ENCODE peak calls at places on chromosomes 1 and 21, in nine cellular contexts. F is AG09309, X is prostate gland, V is GM13977, T is MCF 10A, A is nephron progenitor cell, M is IMR-90, G is heart left ventricle, P is fibroblast of villous mesenchyme. I is an unnamed sample.

GRCh38 chr1:41497631-41498030 is 13.1 kb upstream of the EDN2 start:
- DNase-seq in P (no peak), M (no peak), X (no peak), G (no peak), F (no peak), T (no peak), V (no peak), A (no peak), I (no peak)

GRCh38 chr1:226912587-226913176 is 27.4 kb upstream of the COQ8A start:
- DNase-seq in F (no peak), P (peak), G (peak), M (peak), X (peak), V (peak), A (peak), T (no peak), I (no peak)

GRCh38 chr1:208980590-208980989 is 602.9 kb upstream of the CAMK1G start:
- DNase-seq in T (peak), A (no peak), V (no peak), P (no peak), F (no peak), M (no peak), X (no peak), G (no peak), I (no peak)

GRCh38 chr1:185895208-185895900 is 161.2 kb downstream of the HMCN1 start:
- DNase-seq in X (no peak), F (no peak), V (no peak), M (no peak), G (no peak), T (no peak), A (no peak), P (no peak), I (no peak)

GRCh38 chr1:37931148-37931492 is 15.7 kb downstream of the INPP5B start:
- DNase-seq in G (no peak), A (no peak), P (no peak), X (no peak), F (no peak), V (no peak), T (peak), M (no peak), I (no peak)

GRCh38 chr1:206609229-206609991 is 2.9 kb downstream of the EIF2D start:
- DNase-seq in V (peak), F (no peak), M (no peak), X (no peak), G (no peak), T (no peak), A (no peak), P (no peak), I (no peak)

GRCh38 chr1:56330400-56331026 is 248.8 kb downstream of the PLPP3 start:
- DNase-seq in V (peak), A (no peak), T (peak), F (peak), G (no peak), X (no peak), M (peak), P (peak), I (no peak)

GRCh38 chr1:155485222-155485621 is 77.4 kb downstream of the ASH1L start:
- DNase-seq in X (no peak), P (no peak), T (no peak), F (no peak), M (no peak), A (no peak), V (no peak), G (no peak), I (no peak)

GRCh38 chr1:210259496-210259895 is 26.9 kb downstream of the SERTAD4 start:
- DNase-seq in P (no peak), A (no peak), X (no peak), G (no peak), T (no peak), F (peak), M (peak), V (no peak), I (no peak)

GRCh38 chr1:55402676-55403464 is 187.7 kb upstream of the USP24 start:
- DNase-seq in V (no peak), F (no peak), G (no peak), T (peak), A (no peak), P (no peak), X (no peak), M (peak), I (no peak)

GRCh38 chr1:85137660-85138059 is 63.2 kb downstream of the SYDE2 start:
- DNase-seq in F (no peak), P (no peak), V (no peak), T (no peak), M (no peak), G (peak), X (peak), A (no peak), I (no peak)

GRCh38 chr1:167775178-167775577 is 53.4 kb downstream of the MPZL1 start:
- DNase-seq in P (peak), V (no peak), T (no peak), F (no peak), M (peak), X (no peak), G (no peak), A (no peak), I (no peak)

GRCh38 chr1:52142220-52143153 is 598 bp downstream of the ZFYVE9 start:
- DNase-seq in M (peak), F (no peak), X (peak), A (no peak), G (peak), T (peak), V (peak), P (peak), I (peak)

GRCh38 chr1:94527447-94528031 is 14.0 kb downstream of the F3 start:
- DNase-seq in G (no peak), T (peak), V (no peak), P (peak), M (peak), X (no peak), F (no peak), A (no peak), I (no peak)

GRCh38 chr1:31815307-31815645 is 546 bp downstream of the SPOCD1 start:
- DNase-seq in A (no peak), P (no peak), F (no peak), V (no peak), G (no peak), X (no peak), T (no peak), M (no peak), I (no peak)

GRCh38 chr1:203450541-203451149 is 25.0 kb upstream of the PRELP start:
- DNase-seq in A (no peak), M (no peak), P (no peak), X (no peak), G (no peak), F (no peak), T (no peak), V (no peak), I (no peak)

GRCh38 chr1:10692401-10693021 is 103.9 kb downstream of the CASZ1 start:
- DNase-seq in G (peak), A (peak), M (no peak), X (peak), F (no peak), P (no peak), V (peak), T (peak), I (no peak)

GRCh38 chr1:99707535-99708142 is 58.8 kb downstream of the FRRS1 start:
- DNase-seq in F (peak), V (peak), M (peak), G (peak), X (peak), P (peak), T (peak), A (peak), I (no peak)

GRCh38 chr1:218772575-218772974 is 401.1 kb upstream of the LYPLAL1 start:
- DNase-seq in G (no peak), A (no peak), X (no peak), M (peak), V (no peak), T (peak), P (peak), F (peak), I (no peak)

GRCh38 chr1:228178737-228179720 is 13.4 kb downstream of the IBA57 start:
- DNase-seq in X (no peak), F (no peak), T (no peak), P (peak), G (no peak), V (no peak), A (no peak), M (peak), I (no peak)

GRCh38 chr1:93811646-93812045 is 67.4 kb downstream of the DNTTIP2 start:
- DNase-seq in T (no peak), P (peak), X (no peak), M (peak), F (peak), G (no peak), V (no peak), A (no peak), I (no peak)

GRCh38 chr1:221335161-221336101 is 406.5 kb downstream of the DUSP10 start:
- DNase-seq in G (no peak), A (peak), M (peak), P (peak), F (peak), V (no peak), T (peak), X (no peak), I (no peak)

GRCh38 chr1:109478806-109479205 is 4.9 kb upstream of the ATXN7L2 start:
- DNase-seq in X (no peak), T (peak), V (peak), G (peak), F (no peak), P (no peak), M (no peak), A (peak), I (no peak)

GRCh38 chr1:235052067-235053008 is 76.3 kb downstream of the TOMM20 start:
- DNase-seq in T (no peak), P (peak), M (no peak), V (no peak), X (no peak), F (no peak), G (no peak), A (no peak), I (no peak)

GRCh38 chr21:31180256-31181088 is 142.2 kb upstream of the KRTAP19-8 start:
- DNase-seq in P (peak), X (no peak), T (peak), A (no peak), V (peak), M (peak), G (no peak), F (no peak), I (no peak)

GRCh38 chr1:201826830-201827229 is 2.1 kb upstream of the IPO9 start:
- DNase-seq in F (no peak), V (no peak), G (no peak), M (peak), X (no peak), A (peak), T (peak), P (peak), I (no peak)

GRCh38 chr1:242467556-242468145 is 56.8 kb downstream of the PLD5 start:
- DNase-seq in X (no peak), F (peak), A (peak), V (peak), T (peak), P (peak), G (peak), M (peak), I (no peak)

GRCh38 chr1:93056214-93056613 is 22.9 kb upstream of the MTF2 start:
- DNase-seq in P (peak), V (peak), A (peak), F (no peak), G (no peak), T (peak), X (no peak), M (peak), I (no peak)

DNA sequence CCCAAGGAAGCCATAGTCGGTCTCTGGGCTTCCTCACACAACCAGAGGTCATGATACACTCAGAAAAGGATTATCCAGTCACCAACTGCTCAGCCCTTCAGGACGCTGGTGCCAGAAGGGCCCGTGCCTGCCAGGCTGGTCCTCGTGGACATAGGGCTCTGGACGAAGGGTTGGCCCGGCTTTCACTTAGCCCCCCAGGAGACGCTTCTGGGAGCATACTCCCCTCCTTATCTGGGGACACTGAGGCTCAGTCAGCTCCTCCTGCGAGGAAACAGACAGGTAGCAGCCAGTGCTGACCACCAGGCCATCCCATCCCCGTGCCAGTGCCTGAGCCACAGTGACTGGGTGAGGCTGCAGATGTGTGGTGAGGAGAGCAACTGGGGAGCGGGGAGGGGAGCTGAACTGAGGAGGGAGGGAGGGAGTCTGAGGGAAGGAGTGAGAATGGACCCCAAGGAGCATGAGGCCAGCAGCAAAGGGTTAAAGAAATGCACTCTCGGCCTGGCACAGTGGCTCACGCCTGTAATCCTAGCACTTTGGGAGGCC is 17.9 kb upstream of the LAPTM5 start:
- DNase-seq in G (no peak), F (no peak), A (no peak), T (no peak), X (no peak), M (no peak), V (no peak), P (no peak), I (no peak)
- TF ChIP-seq CTCF in G (no peak), F (no peak), A (no peak), T (no peak), X (no peak), M (no peak), V (no peak), P (no peak), I (no peak)

DNA sequence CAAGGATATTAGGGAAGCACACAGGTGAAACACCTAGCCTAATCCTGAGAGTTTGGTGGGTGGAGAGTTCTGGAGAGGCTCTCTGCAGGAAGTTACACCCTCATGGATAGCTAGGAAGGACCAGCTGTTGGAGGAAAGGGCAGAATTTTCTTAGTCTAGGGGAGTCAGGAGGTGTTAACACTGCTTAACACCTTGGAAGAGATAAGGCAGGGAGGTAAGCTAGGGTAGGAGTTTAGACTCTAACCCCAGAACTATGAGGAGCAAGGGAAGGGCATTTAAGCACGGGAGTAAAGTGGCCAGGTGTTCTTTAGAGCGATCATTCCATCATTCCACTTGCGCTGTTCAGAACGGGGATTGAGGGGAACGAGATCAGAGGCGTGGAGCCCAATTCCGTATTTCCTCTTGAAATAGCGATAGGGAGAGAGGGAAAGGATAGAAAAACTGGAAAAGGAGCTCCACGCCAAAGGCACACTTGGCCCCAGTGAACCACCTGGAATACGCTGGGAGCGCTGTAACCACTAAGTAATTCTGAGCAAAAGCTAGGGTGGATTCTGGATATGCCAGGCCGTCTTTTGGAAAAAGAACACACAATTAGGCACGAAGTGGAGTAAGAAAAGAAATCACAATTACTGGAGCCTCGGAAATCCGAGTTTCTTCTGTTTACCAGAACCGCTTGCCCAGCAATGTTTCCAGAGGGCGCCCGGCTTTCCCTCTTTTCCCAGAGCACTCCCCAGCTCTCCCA is 1.5 kb upstream of the GPR137B start:
- DNase-seq in G (no peak), M (peak), P (no peak), F (no peak), A (no peak), X (no peak), V (no peak), T (no peak), I (no peak)
- TF ChIP-seq CTCF in G (no peak), M (no peak), P (no peak), F (no peak), A (no peak), X (no peak), V (no peak), T (no peak), I (no peak)

GRCh38 chr1:12049625-12050024 is 13.5 kb upstream of the TNFRSF8 start:
- DNase-seq in X (no peak), G (no peak), F (no peak), T (no peak), A (no peak), V (no peak), P (no peak), M (no peak), I (no peak)
- TF ChIP-seq CTCF in X (no peak), G (no peak), F (no peak), T (no peak), A (no peak), V (no peak), P (no peak), M (no peak), I (peak)

GRCh38 chr1:243712242-243712641 is 137.8 kb downstream of the AKT3 start:
- DNase-seq in T (no peak), X (no peak), A (no peak), V (no peak), F (no peak), M (no peak), G (no peak), P (no peak), I (no peak)

GRCh38 chr1:243710467-243710866 is 139.6 kb downstream of the AKT3 start:
- DNase-seq in A (no peak), T (no peak), F (no peak), V (no peak), X (no peak), G (no peak), P (no peak), M (no peak), I (no peak)

GRCh38 chr1:243713470-243714186 is 136.4 kb downstream of the AKT3 start:
- DNase-seq in P (peak), T (no peak), M (peak), F (peak), G (no peak), A (no peak), X (no peak), V (no peak), I (no peak)

GRCh38 chr1:243715285-243715684 is 134.8 kb downstream of the AKT3 start:
- DNase-seq in A (no peak), G (no peak), P (peak), M (no peak), F (no peak), V (no peak), X (no peak), T (no peak), I (no peak)

GRCh38 chr1:243712890-243713425 is 137.1 kb downstream of the AKT3 start:
- DNase-seq in T (no peak), F (no peak), A (no peak), P (peak), X (no peak), G (no peak), M (peak), V (no peak), I (no peak)
- TF ChIP-seq CTCF in T (peak), F (peak), A (no peak), P (peak), X (no peak), G (peak), M (peak), V (no peak), I (peak)

DNA sequence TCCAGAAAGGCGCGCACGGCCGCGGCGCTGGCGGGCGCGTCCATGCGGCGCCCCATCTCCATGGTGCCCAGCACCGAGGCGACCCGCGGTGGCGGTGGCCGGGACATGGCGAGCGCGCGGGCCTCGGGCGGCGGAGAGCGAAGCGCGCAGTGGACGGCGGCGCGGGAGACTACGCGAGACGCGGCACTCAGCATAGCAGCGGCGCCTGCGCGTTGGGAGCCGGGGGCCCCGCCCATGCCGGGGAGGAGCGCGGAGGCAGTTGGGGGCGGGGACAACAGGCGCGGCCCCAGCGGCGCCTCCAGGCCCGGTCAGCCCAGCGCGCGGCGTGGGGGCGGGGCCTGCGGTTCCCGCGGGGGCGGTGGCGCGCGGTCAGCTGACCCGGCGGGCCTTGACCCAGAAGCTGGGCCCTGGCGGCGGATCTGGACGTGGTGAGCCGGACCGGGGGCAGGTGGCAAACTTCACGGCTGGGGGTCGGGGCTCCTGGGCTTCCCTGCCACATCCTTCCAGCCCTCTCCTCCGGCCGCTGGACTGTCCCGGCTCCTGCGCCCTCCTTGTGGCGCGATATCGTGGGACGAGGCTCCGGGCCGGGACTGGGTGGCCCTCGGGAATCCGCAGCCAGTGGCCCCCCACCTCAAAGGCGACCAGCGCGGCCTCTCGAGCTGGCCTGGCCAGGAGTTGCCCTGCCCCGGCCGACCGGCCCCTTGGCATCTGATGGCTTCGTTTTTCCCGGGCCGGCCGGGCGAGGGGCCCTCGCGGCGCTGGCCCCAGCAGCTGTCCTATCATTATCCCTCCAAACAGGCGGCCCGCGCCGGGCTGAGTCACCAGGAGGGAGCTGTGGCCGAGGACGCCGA is at the start of the genes AKR7A2 and SLC66A1:
- DNase-seq in V (peak), A (peak), T (peak), F (peak), P (peak), G (peak), M (peak), X (peak), I (peak)
- TF ChIP-seq CTCF in V (no peak), A (no peak), T (peak), F (no peak), P (no peak), G (peak), M (no peak), X (no peak), I (peak)